ENCODE peak calls at places on chromosomes 12 and 14, in five cellular contexts. K is stimulated activated CD4-positive, alpha-beta T cell treated with anti-CD3 and anti-CD28 coated beads, Interleukin-1b, Interleukin-23, amount 100 ng/mL, for 1 hour; U is ACHN; N is Calu3; P is RWPE1. Q is an unnamed sample.

GRCh38 chr14:66746316-66747006 is 238.5 kb downstream of the GPHN start:
- DNase-seq in K (no peak), U (peak; percentile 51), N (peak; percentile 58), P (peak; percentile 26), Q (no peak)

GRCh38 chr12:22064968-22065367 is 18.9 kb downstream of the CMAS start:
- DNase-seq in K (no peak), U (no peak), N (no peak), P (no peak), Q (no peak)

GRCh38 chr12:76037130-76038105 is 5.8 kb upstream of the PHLDA1 start:
- DNase-seq in K (no peak), U (peak; percentile 88), N (peak; percentile 52), P (peak; percentile 34), Q (no peak)

GRCh38 chr12:54935235-54935951 is 49.2 kb downstream of the TESPA1 start:
- DNase-seq in K (no peak), U (peak; percentile 77), N (peak; percentile 42), P (peak; percentile 96), Q (peak; percentile 37)

GRCh38 chr12:121284551-121285390 is 11.7 kb downstream of the CAMKK2 start:
- DNase-seq in K (no peak), U (no peak), N (no peak), P (no peak), Q (no peak)

GRCh38 chr14:90828642-90829487 is 12.6 kb upstream of the TTC7B start:
- DNase-seq in K (no peak), U (no peak), N (no peak), P (no peak), Q (no peak)

GRCh38 chr12:29416748-29417147 is 35.8 kb upstream of the ERGIC2 start:
- DNase-seq in K (no peak), U (no peak), N (no peak), P (no peak), Q (no peak)

GRCh38 chr14:74630881-74631690 is 19.0 kb upstream of the LTBP2 start:
- DNase-seq in K (no peak), U (no peak), N (no peak), P (no peak), Q (no peak)

GRCh38 chr12:104582739-104583138 is 126.0 kb downstream of the CHST11 start:
- DNase-seq in K (no peak), U (no peak), N (no peak), P (no peak), Q (no peak)

GRCh38 chr12:51866762-51867161 is 18.2 kb upstream of the FIGNL2 start:
- DNase-seq in K (no peak), U (no peak), N (no peak), P (no peak), Q (no peak)

GRCh38 chr12:104049278-104050257 is at the start of gene GLT8D2:
- DNase-seq in K (no peak), U (no peak), N (peak; percentile 22), P (peak; percentile 44), Q (no peak)

GRCh38 chr12:14874882-14875281 is 10.8 kb downstream of the MGP start:
- DNase-seq in K (no peak), U (no peak), N (no peak), P (no peak), Q (no peak)

GRCh38 chr14:77865455-77865854 is 65.5 kb downstream of the ADCK1 start:
- DNase-seq in K (no peak), U (no peak), N (no peak), P (no peak), Q (no peak)

GRCh38 chr12:47725893-47726292 is 603 bp upstream of the ENDOU start:
- DNase-seq in K (no peak), U (no peak), N (no peak), P (peak; percentile 36), Q (no peak)

GRCh38 chr12:104604995-104605675 is 148.4 kb downstream of the CHST11 start:
- DNase-seq in K (no peak), U (no peak), N (no peak), P (no peak), Q (no peak)

GRCh38 chr14:89126461-89126860 is 290.6 kb downstream of the FOXN3 start:
- DNase-seq in K (no peak), U (no peak), N (no peak), P (no peak), Q (no peak)

GRCh38 chr12:26241095-26241494 is 45.7 kb downstream of the SSPN start:
- DNase-seq in K (no peak), U (no peak), N (no peak), P (no peak), Q (no peak)

GRCh38 chr14:73731111-73731510 is 16.9 kb upstream of the PNMA1 start:
- DNase-seq in K (no peak), U (no peak), N (no peak), P (no peak), Q (no peak)

GRCh38 chr14:96051642-96052540 is 12.7 kb downstream of the C14orf132 start:
- DNase-seq in K (no peak), U (no peak), N (peak; percentile 23), P (no peak), Q (no peak)

GRCh38 chr12:6145584-6145983 is 21.1 kb upstream of the VWF start:
- DNase-seq in K (no peak), U (no peak), N (no peak), P (no peak), Q (no peak)